ENCODE peak calls at places on chromosomes 2 and 18, in ten cellular contexts. One of them, this sample, is unnamed. For H3K4me1, the result is how much of the 10 kb centered on the place peaks cover.

GRCh38 chr2:506866-507265 is 170.3 kb downstream of the TMEM18 start:
- DNase-seq in PC-3: no peak
- DNase-seq in effector memory CD4-positive, alpha-beta T cell: no peak
- DNase-seq in aorta: no peak
- DNase-seq in gastrocnemius medialis: no peak
- DNase-seq in MM.1S: no peak
- DNase-seq in prostate gland: no peak
- DNase-seq in lower lobe of right lung: no peak
- DNase-seq in DND-41: no peak
- DNase-seq in thoracic aorta: no peak
- DNase-seq in this sample: no peak

GRCh38 chr2:20257411-20257810 is 32.5 kb upstream of the SDC1 start:
- DNase-seq in gastrocnemius medialis: no peak
- DNase-seq in effector memory CD4-positive, alpha-beta T cell: no peak
- DNase-seq in thoracic aorta: no peak
- DNase-seq in lower lobe of right lung: no peak
- DNase-seq in PC-3: no peak
- DNase-seq in MM.1S: no peak
- DNase-seq in DND-41: no peak
- DNase-seq in aorta: no peak
- DNase-seq in prostate gland: no peak
- DNase-seq in this sample: no peak

GRCh38 chr2:1234731-1235308 is 178.4 kb upstream of the TPO start:
- DNase-seq in prostate gland: no peak
- DNase-seq in aorta: no peak
- DNase-seq in DND-41: no peak
- DNase-seq in MM.1S: no peak
- DNase-seq in thoracic aorta: no peak
- DNase-seq in PC-3: peak
- DNase-seq in gastrocnemius medialis: no peak
- DNase-seq in effector memory CD4-positive, alpha-beta T cell: no peak
- DNase-seq in lower lobe of right lung: no peak
- DNase-seq in this sample: no peak

GRCh38 chr18:9741821-9742541 is 33.9 kb downstream of the RAB31 start:
- DNase-seq in DND-41: no peak
- DNase-seq in effector memory CD4-positive, alpha-beta T cell: no peak
- DNase-seq in PC-3: peak
- DNase-seq in lower lobe of right lung: no peak
- DNase-seq in MM.1S: no peak
- DNase-seq in gastrocnemius medialis: no peak
- DNase-seq in aorta: peak
- DNase-seq in thoracic aorta: no peak
- DNase-seq in prostate gland: no peak
- DNase-seq in this sample: no peak

GRCh38 chr2:25274868-25275574 is 66.7 kb downstream of the DNMT3A start:
- DNase-seq in effector memory CD4-positive, alpha-beta T cell: peak
- DNase-seq in thoracic aorta: no peak
- DNase-seq in MM.1S: no peak
- DNase-seq in PC-3: no peak
- DNase-seq in lower lobe of right lung: peak
- DNase-seq in aorta: no peak
- DNase-seq in prostate gland: no peak
- DNase-seq in DND-41: peak
- DNase-seq in gastrocnemius medialis: no peak
- DNase-seq in this sample: peak

GRCh38 chr18:12321331-12321730 is 13.3 kb downstream of the TUBB6 start:
- DNase-seq in prostate gland: no peak
- DNase-seq in MM.1S: no peak
- DNase-seq in aorta: no peak
- DNase-seq in effector memory CD4-positive, alpha-beta T cell: no peak
- DNase-seq in DND-41: no peak
- DNase-seq in gastrocnemius medialis: no peak
- DNase-seq in PC-3: no peak
- DNase-seq in lower lobe of right lung: no peak
- DNase-seq in thoracic aorta: no peak
- DNase-seq in this sample: no peak

GRCh38 chr2:108580079-108580478 is 45.8 kb downstream of the LIMS1 start:
- DNase-seq in gastrocnemius medialis: no peak
- DNase-seq in aorta: no peak
- DNase-seq in effector memory CD4-positive, alpha-beta T cell: no peak
- DNase-seq in lower lobe of right lung: no peak
- DNase-seq in PC-3: no peak
- DNase-seq in MM.1S: no peak
- DNase-seq in DND-41: no peak
- DNase-seq in thoracic aorta: no peak
- DNase-seq in prostate gland: no peak
- DNase-seq in this sample: no peak

GRCh38 chr2:240277073-240277806 is 136.8 kb upstream of the OTOS start:
- DNase-seq in DND-41: no peak
- DNase-seq in gastrocnemius medialis: no peak
- DNase-seq in prostate gland: no peak
- DNase-seq in MM.1S: no peak
- DNase-seq in aorta: peak
- DNase-seq in thoracic aorta: peak
- DNase-seq in lower lobe of right lung: no peak
- DNase-seq in PC-3: peak
- DNase-seq in effector memory CD4-positive, alpha-beta T cell: no peak
- DNase-seq in this sample: peak

GRCh38 chr18:41373612-41374011 is 581.4 kb upstream of the PIK3C3 start:
- DNase-seq in thoracic aorta: no peak
- DNase-seq in MM.1S: no peak
- DNase-seq in prostate gland: no peak
- DNase-seq in aorta: no peak
- DNase-seq in lower lobe of right lung: no peak
- DNase-seq in PC-3: no peak
- DNase-seq in DND-41: no peak
- DNase-seq in effector memory CD4-positive, alpha-beta T cell: no peak
- DNase-seq in gastrocnemius medialis: no peak
- DNase-seq in this sample: no peak

GRCh38 chr2:61758991-61759390 is 94.9 kb downstream of the FAM161A start:
- DNase-seq in thoracic aorta: no peak
- DNase-seq in prostate gland: no peak
- DNase-seq in effector memory CD4-positive, alpha-beta T cell: no peak
- DNase-seq in aorta: no peak
- DNase-seq in gastrocnemius medialis: no peak
- DNase-seq in DND-41: no peak
- DNase-seq in lower lobe of right lung: no peak
- DNase-seq in PC-3: no peak
- DNase-seq in MM.1S: no peak
- DNase-seq in this sample: no peak

GRCh38 chr2:211396815-211397214 is 840.4 kb downstream of the CPS1 start:
- DNase-seq in effector memory CD4-positive, alpha-beta T cell: no peak
- DNase-seq in aorta: no peak
- DNase-seq in DND-41: no peak
- DNase-seq in MM.1S: no peak
- DNase-seq in thoracic aorta: no peak
- DNase-seq in gastrocnemius medialis: no peak
- DNase-seq in PC-3: no peak
- DNase-seq in prostate gland: peak
- DNase-seq in lower lobe of right lung: no peak
- DNase-seq in this sample: no peak

GRCh38 chr2:62934501-62934900 is 116.1 kb upstream of the OTX1 start:
- DNase-seq in effector memory CD4-positive, alpha-beta T cell: no peak
- DNase-seq in gastrocnemius medialis: no peak
- DNase-seq in prostate gland: no peak
- DNase-seq in MM.1S: no peak
- DNase-seq in lower lobe of right lung: no peak
- DNase-seq in DND-41: no peak
- DNase-seq in thoracic aorta: no peak
- DNase-seq in aorta: no peak
- DNase-seq in PC-3: no peak
- DNase-seq in this sample: no peak

GRCh38 chr2:740446-741293 is 63.5 kb upstream of the TMEM18 start:
- DNase-seq in prostate gland: peak
- DNase-seq in PC-3: peak
- DNase-seq in aorta: peak
- DNase-seq in DND-41: peak
- DNase-seq in gastrocnemius medialis: peak
- DNase-seq in effector memory CD4-positive, alpha-beta T cell: peak
- DNase-seq in thoracic aorta: no peak
- DNase-seq in lower lobe of right lung: peak
- DNase-seq in MM.1S: no peak
- DNase-seq in this sample: peak

GRCh38 chr2:72947947-72948346 is 30.6 kb downstream of the EMX1 start:
- DNase-seq in MM.1S: no peak
- DNase-seq in PC-3: no peak
- DNase-seq in gastrocnemius medialis: no peak
- DNase-seq in DND-41: no peak
- DNase-seq in lower lobe of right lung: no peak
- DNase-seq in prostate gland: no peak
- DNase-seq in aorta: no peak
- DNase-seq in effector memory CD4-positive, alpha-beta T cell: no peak
- DNase-seq in thoracic aorta: no peak
- DNase-seq in this sample: no peak

GRCh38 chr2:239002960-239003932 is 155.4 kb downstream of the TWIST2 start:
- DNase-seq in prostate gland: no peak
- DNase-seq in effector memory CD4-positive, alpha-beta T cell: no peak
- DNase-seq in DND-41: no peak
- DNase-seq in gastrocnemius medialis: no peak
- DNase-seq in PC-3: peak
- DNase-seq in lower lobe of right lung: no peak
- DNase-seq in thoracic aorta: no peak
- DNase-seq in aorta: peak
- DNase-seq in MM.1S: no peak
- DNase-seq in this sample: no peak

GRCh38 chr2:160293401-160293911 is 93.4 kb upstream of the ITGB6 start:
- DNase-seq in MM.1S: no peak
- DNase-seq in DND-41: no peak
- DNase-seq in effector memory CD4-positive, alpha-beta T cell: no peak
- DNase-seq in aorta: peak
- DNase-seq in prostate gland: no peak
- DNase-seq in gastrocnemius medialis: no peak
- DNase-seq in PC-3: peak
- DNase-seq in thoracic aorta: no peak
- DNase-seq in lower lobe of right lung: no peak
- DNase-seq in this sample: no peak

GRCh38 chr2:215746507-215747243 is 266.7 kb downstream of the MREG start:
- DNase-seq in DND-41: no peak
- DNase-seq in prostate gland: no peak
- DNase-seq in lower lobe of right lung: no peak
- DNase-seq in effector memory CD4-positive, alpha-beta T cell: no peak
- DNase-seq in MM.1S: no peak
- DNase-seq in aorta: no peak
- DNase-seq in PC-3: no peak
- DNase-seq in thoracic aorta: no peak
- DNase-seq in gastrocnemius medialis: no peak
- DNase-seq in this sample: no peak

GRCh38 chr2:199581935-199582336 is 124.2 kb upstream of the SATB2 start:
- DNase-seq in gastrocnemius medialis: no peak
- DNase-seq in prostate gland: no peak
- DNase-seq in effector memory CD4-positive, alpha-beta T cell: no peak
- DNase-seq in aorta: no peak
- DNase-seq in lower lobe of right lung: no peak
- DNase-seq in thoracic aorta: no peak
- DNase-seq in MM.1S: no peak
- DNase-seq in DND-41: no peak
- DNase-seq in PC-3: no peak
- DNase-seq in this sample: no peak
- H3K4me3 ChIP-seq in gastrocnemius medialis: peak
- H3K4me3 ChIP-seq in prostate gland: no peak
- H3K4me3 ChIP-seq in effector memory CD4-positive, alpha-beta T cell: no peak
- H3K4me3 ChIP-seq in aorta: peak
- H3K4me3 ChIP-seq in lower lobe of right lung: peak
- H3K4me3 ChIP-seq in thoracic aorta: peak
- H3K4me3 ChIP-seq in MM.1S: no peak
- H3K4me3 ChIP-seq in DND-41: no peak
- H3K4me3 ChIP-seq in PC-3: no peak
- H3K4me3 ChIP-seq in this sample: no peak

GRCh38 chr18:48767090-48767670 is 183.6 kb downstream of the SMAD7 start:
- DNase-seq in gastrocnemius medialis: peak
- DNase-seq in lower lobe of right lung: peak
- DNase-seq in thoracic aorta: no peak
- DNase-seq in DND-41: no peak
- DNase-seq in prostate gland: no peak
- DNase-seq in aorta: no peak
- DNase-seq in MM.1S: no peak
- DNase-seq in effector memory CD4-positive, alpha-beta T cell: no peak
- DNase-seq in PC-3: no peak
- DNase-seq in this sample: no peak
- H3K4me1 ChIP-seq in gastrocnemius medialis: half or more
- H3K4me1 ChIP-seq in lower lobe of right lung: under half
- H3K4me1 ChIP-seq in thoracic aorta: under half
- H3K4me1 ChIP-seq in DND-41: under half
- H3K4me1 ChIP-seq in prostate gland: under half
- H3K4me1 ChIP-seq in aorta: under half
- H3K4me1 ChIP-seq in MM.1S: under half
- H3K4me1 ChIP-seq in effector memory CD4-positive, alpha-beta T cell: under half
- H3K4me1 ChIP-seq in PC-3: under half
- H3K4me1 ChIP-seq in this sample: under half

GRCh38 chr2:2641541-2642410 is 310.7 kb upstream of the MYT1L start:
- DNase-seq in PC-3: no peak
- DNase-seq in lower lobe of right lung: no peak
- DNase-seq in DND-41: no peak
- DNase-seq in gastrocnemius medialis: no peak
- DNase-seq in MM.1S: no peak
- DNase-seq in effector memory CD4-positive, alpha-beta T cell: no peak
- DNase-seq in aorta: no peak
- DNase-seq in thoracic aorta: no peak
- DNase-seq in prostate gland: no peak
- DNase-seq in this sample: no peak
- H3K27ac ChIP-seq in PC-3: no peak
- H3K27ac ChIP-seq in lower lobe of right lung: no peak
- H3K27ac ChIP-seq in DND-41: no peak
- H3K27ac ChIP-seq in gastrocnemius medialis: no peak
- H3K27ac ChIP-seq in MM.1S: no peak
- H3K27ac ChIP-seq in effector memory CD4-positive, alpha-beta T cell: no peak
- H3K27ac ChIP-seq in aorta: no peak
- H3K27ac ChIP-seq in thoracic aorta: no peak
- H3K27ac ChIP-seq in prostate gland: no peak
- H3K27ac ChIP-seq in this sample: no peak

DNA sequence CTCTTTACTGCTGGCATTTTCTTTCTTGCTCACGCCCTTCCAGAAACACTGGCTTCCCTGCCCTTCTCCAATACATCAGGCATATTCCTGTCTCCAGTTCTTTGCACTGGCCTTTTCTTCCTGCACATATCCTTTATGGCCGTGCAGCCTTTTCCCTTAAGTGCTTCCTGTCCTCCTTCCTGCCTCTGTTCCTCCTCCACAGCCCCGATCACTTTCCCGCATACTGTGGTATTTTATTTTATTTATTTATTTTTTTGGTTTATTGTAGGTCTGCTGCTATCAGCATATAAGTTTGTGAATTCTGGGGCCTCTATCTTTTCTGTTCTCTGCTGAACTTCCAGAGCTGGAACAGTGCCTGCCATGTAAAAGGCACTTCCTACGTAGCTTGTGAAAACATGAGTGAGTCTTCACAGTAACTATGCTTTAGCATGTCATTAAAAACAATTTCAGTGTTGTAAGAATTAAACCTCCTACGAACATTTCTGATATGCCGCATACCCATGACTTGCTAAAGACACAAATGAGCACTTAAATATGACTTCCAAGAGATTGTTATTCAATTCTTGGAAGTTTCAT is 289.1 kb downstream of the TRIB2 start:
- DNase-seq in DND-41: no peak
- DNase-seq in lower lobe of right lung: no peak
- DNase-seq in aorta: no peak
- DNase-seq in thoracic aorta: no peak
- DNase-seq in effector memory CD4-positive, alpha-beta T cell: no peak
- DNase-seq in gastrocnemius medialis: no peak
- DNase-seq in MM.1S: no peak
- DNase-seq in prostate gland: no peak
- DNase-seq in PC-3: no peak
- DNase-seq in this sample: no peak
- H3K4me3 ChIP-seq in DND-41: no peak
- H3K4me3 ChIP-seq in lower lobe of right lung: no peak
- H3K4me3 ChIP-seq in aorta: no peak
- H3K4me3 ChIP-seq in thoracic aorta: no peak
- H3K4me3 ChIP-seq in effector memory CD4-positive, alpha-beta T cell: no peak
- H3K4me3 ChIP-seq in gastrocnemius medialis: no peak
- H3K4me3 ChIP-seq in MM.1S: no peak
- H3K4me3 ChIP-seq in prostate gland: no peak
- H3K4me3 ChIP-seq in PC-3: no peak
- H3K4me3 ChIP-seq in this sample: no peak

GRCh38 chr2:172210599-172210998 is 107.9 kb upstream of the DLX2 start:
- DNase-seq in prostate gland: no peak
- DNase-seq in DND-41: no peak
- DNase-seq in gastrocnemius medialis: no peak
- DNase-seq in PC-3: no peak
- DNase-seq in aorta: no peak
- DNase-seq in MM.1S: no peak
- DNase-seq in thoracic aorta: no peak
- DNase-seq in effector memory CD4-positive, alpha-beta T cell: no peak
- DNase-seq in lower lobe of right lung: no peak
- DNase-seq in this sample: no peak
- H3K4me1 ChIP-seq in prostate gland: under half
- H3K4me1 ChIP-seq in DND-41: under half
- H3K4me1 ChIP-seq in gastrocnemius medialis: under half
- H3K4me1 ChIP-seq in PC-3: under half
- H3K4me1 ChIP-seq in aorta: under half
- H3K4me1 ChIP-seq in MM.1S: under half
- H3K4me1 ChIP-seq in thoracic aorta: under half
- H3K4me1 ChIP-seq in effector memory CD4-positive, alpha-beta T cell: under half
- H3K4me1 ChIP-seq in lower lobe of right lung: under half
- H3K4me1 ChIP-seq in this sample: under half

This sample was measured in body of pancreas.